ENCODE peak calls at places on chromosomes 1 and 21, in five cellular contexts. E is adrenal gland; C is iPS DF 6.9; V is CD4-positive, alpha-beta memory T cell; Y is H9. J is an unnamed sample.

GRCh38 chr1:8097908-8098307 is 71.8 kb upstream of the ERRFI1 start:
- DNase-seq in Y (no peak), E (no peak), V (no peak), C (no peak), J (no peak)

GRCh38 chr1:183097438-183098051 is 74.3 kb downstream of the LAMC1 start:
- DNase-seq in E (no peak), Y (no peak), C (no peak), V (no peak), J (peak; percentile 26)

GRCh38 chr1:84598418-84598817 is 24.2 kb upstream of the CTBS start:
- DNase-seq in Y (no peak), E (no peak), C (no peak), V (no peak), J (no peak)

GRCh38 chr1:223628233-223628632 is 37.3 kb downstream of the CAPN8 start:
- DNase-seq in E (no peak), Y (peak; percentile 72), V (peak; percentile 36), C (peak; percentile 45), J (peak; percentile 75)

GRCh38 chr1:186930248-186930647 is 101.5 kb downstream of the PLA2G4A start:
- DNase-seq in C (no peak), Y (no peak), V (no peak), E (no peak), J (no peak)

GRCh38 chr1:18234790-18235242 is 127.2 kb downstream of the IGSF21 start:
- DNase-seq in C (peak; percentile 82), V (no peak), E (peak; percentile 45), Y (peak; percentile 84), J (peak; percentile 82)

GRCh38 chr1:93671090-93671743 is 10.4 kb downstream of the BCAR3 start:
- DNase-seq in Y (no peak), V (no peak), E (no peak), C (no peak), J (no peak)

GRCh38 chr1:117930484-117930883 is 945 bp downstream of the WDR3 start:
- DNase-seq in C (no peak), V (no peak), E (no peak), Y (no peak), J (peak; percentile 4)

GRCh38 chr1:43388021-43388575 is 1.5 kb downstream of the MED8 start:
- DNase-seq in V (no peak), Y (no peak), E (no peak), C (no peak), J (no peak)

GRCh38 chr21:38129711-38130110 is 127.1 kb upstream of the KCNJ15 start:
- DNase-seq in C (no peak), V (no peak), Y (no peak), E (no peak), J (no peak)

GRCh38 chr1:5367306-5367705 is 624.9 kb downstream of the NPHP4 start:
- DNase-seq in Y (no peak), C (no peak), E (no peak), V (no peak), J (no peak)

GRCh38 chr1:39391741-39392679 is 99.4 kb upstream of the BMP8A start:
- DNase-seq in Y (no peak), C (no peak), V (no peak), E (no peak), J (no peak)

GRCh38 chr1:35544976-35545375 is 12.2 kb downstream of the KIAA0319L start:
- DNase-seq in Y (peak; percentile 76), E (peak; percentile 69), V (peak; percentile 68), C (peak; percentile 58), J (peak; percentile 83)

GRCh38 chr1:201708085-201708512 is 120.9 kb upstream of the IPO9 start:
- DNase-seq in V (no peak), E (no peak), Y (no peak), C (no peak), J (no peak)

GRCh38 chr21:25568230-25568629 is 39.1 kb downstream of the MRPL39 start:
- DNase-seq in E (peak; percentile 20), Y (no peak), V (no peak), C (no peak), J (peak; percentile 22)

GRCh38 chr1:23559985-23560755 is 869 bp upstream of the ID3 start:
- DNase-seq in E (no peak), Y (peak; percentile 41), C (no peak), V (no peak), J (peak; percentile 58)

GRCh38 chr21:36540700-36541099 is 60.8 kb upstream of the CLDN14 start:
- DNase-seq in Y (no peak), V (no peak), C (no peak), E (no peak), J (no peak)

GRCh38 chr1:171433451-171433850 is 51.9 kb upstream of the PRRC2C start:
- DNase-seq in C (no peak), E (no peak), V (no peak), Y (no peak), J (no peak)

GRCh38 chr1:209409786-209410185 is 173.7 kb upstream of the CAMK1G start:
- DNase-seq in Y (no peak), V (no peak), E (no peak), C (no peak), J (no peak)

GRCh38 chr1:95023399-95024050 is 49.2 kb downstream of the ALG14 start:
- DNase-seq in C (no peak), E (no peak), V (no peak), Y (no peak), J (no peak)

GRCh38 chr1:211923065-211923464 is 92.5 kb upstream of the LPGAT1 start:
- DNase-seq in Y (no peak), C (no peak), V (no peak), E (no peak), J (no peak)

GRCh38 chr1:202291961-202292712 is 49.6 kb downstream of the UBE2T start:
- DNase-seq in E (peak; percentile 34), C (no peak), V (no peak), Y (no peak), J (no peak)

GRCh38 chr1:169925505-169926482 is 32.1 kb upstream of the SCYL3 start:
- DNase-seq in Y (no peak), C (no peak), E (no peak), V (peak; percentile 48), J (peak; percentile 6)

GRCh38 chr1:246067432-246068021 is 439.6 kb downstream of the SMYD3 start:
- DNase-seq in E (no peak), V (no peak), C (no peak), Y (no peak), J (no peak)

GRCh38 chr1:223652436-223652901 is 13.0 kb downstream of the CAPN8 start:
- DNase-seq in V (no peak), E (no peak), Y (peak; percentile 41), C (no peak), J (peak; percentile 47)

GRCh38 chr1:184025242-184025675 is 12.3 kb downstream of the COLGALT2 start:
- DNase-seq in E (no peak), C (no peak), V (no peak), Y (no peak), J (peak; percentile 64)

GRCh38 chr1:57222307-57222706 is 201.6 kb downstream of the DAB1 start:
- DNase-seq in Y (no peak), V (no peak), E (no peak), C (no peak), J (no peak)

GRCh38 chr1:79797487-79797886 is 791.0 kb upstream of the ADGRL4 start:
- DNase-seq in V (no peak), Y (no peak), E (no peak), C (no peak), J (no peak)

GRCh38 chr1:240611619-240612490 is at the start of gene GREM2:
- DNase-seq in Y (peak; percentile 74), V (peak; percentile 50), C (no peak), E (peak; percentile 26), J (peak; percentile 85)

GRCh38 chr21:29604096-29604495 is 305.4 kb downstream of the BACH1 start:
- DNase-seq in E (no peak), Y (no peak), C (no peak), V (no peak), J (no peak)

GRCh38 chr1:217048104-217048707 is 325.0 kb upstream of the ESRRG start:
- DNase-seq in E (no peak), Y (peak; percentile 80), V (no peak), C (peak; percentile 60), J (peak; percentile 42)

GRCh38 chr1:217052196-217052595 is 329.0 kb upstream of the ESRRG start:
- DNase-seq in Y (no peak), V (no peak), E (no peak), C (no peak), J (no peak)

GRCh38 chr1:217053666-217054065 is 330.4 kb upstream of the ESRRG start:
- DNase-seq in V (no peak), E (no peak), C (no peak), Y (no peak), J (peak; percentile 50)

DNA sequence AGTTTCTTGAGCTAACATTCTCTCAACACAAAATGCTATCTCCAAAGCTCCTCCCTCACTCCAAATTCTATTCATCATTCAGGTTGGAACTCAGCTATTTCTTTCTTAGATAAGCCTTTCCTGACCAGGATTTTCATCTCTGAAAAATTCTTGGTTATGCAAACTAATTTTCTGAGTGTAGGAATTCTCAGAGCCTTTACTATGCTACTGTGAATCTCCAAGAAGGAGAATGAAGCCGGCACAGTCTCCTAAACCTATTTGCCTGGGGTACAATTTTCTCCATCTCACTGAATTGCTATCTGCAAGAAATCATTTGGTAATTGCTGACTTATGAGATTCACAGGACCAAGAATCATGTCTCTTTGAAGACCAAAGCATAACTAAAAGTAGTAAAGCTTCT is 325.9 kb upstream of the ESRRG start:
- DNase-seq in E (no peak), V (no peak), Y (no peak), C (no peak), J (no peak)
- H3K27ac ChIP-seq in E (no peak overlapping the region), V (no peak overlapping the region), Y (no peak overlapping the region), C (no peak overlapping the region), J (no peak overlapping the region)

GRCh38 chr1:78071696-78072095 is 25.9 kb downstream of the GIPC2 start:
- DNase-seq in V (no peak), E (no peak), C (no peak), Y (no peak), J (no peak)
- H3K27ac ChIP-seq in V (no peak overlapping the region), E (no peak overlapping the region), C (no peak overlapping the region), Y (no peak overlapping the region), J (no peak overlapping the region)

GRCh38 chr1:52423055-52423454 is 18.7 kb downstream of the PRPF38A start:
- DNase-seq in C (no peak), V (no peak), Y (no peak), E (no peak), J (no peak)
- H3K27ac ChIP-seq in C (no peak overlapping the region), V (no peak overlapping the region), Y (no peak overlapping the region), E (no peak overlapping the region), J (no peak overlapping the region)

GRCh38 chr1:204812842-204813241 is 57.8 kb upstream of the NFASC start:
- DNase-seq in C (no peak), E (no peak), V (no peak), Y (no peak), J (no peak)

GRCh38 chr1:204817341-204817740 is 53.3 kb upstream of the NFASC start:
- DNase-seq in Y (no peak), V (no peak), E (no peak), C (no peak), J (no peak)

GRCh38 chr1:204814146-204814884 is 56.3 kb upstream of the NFASC start:
- DNase-seq in V (no peak), E (no peak), Y (no peak), C (no peak), J (no peak)

GRCh38 chr1:204809488-204809887 is 61.2 kb upstream of the NFASC start:
- DNase-seq in Y (no peak), V (no peak), C (no peak), E (no peak), J (no peak)

DNA sequence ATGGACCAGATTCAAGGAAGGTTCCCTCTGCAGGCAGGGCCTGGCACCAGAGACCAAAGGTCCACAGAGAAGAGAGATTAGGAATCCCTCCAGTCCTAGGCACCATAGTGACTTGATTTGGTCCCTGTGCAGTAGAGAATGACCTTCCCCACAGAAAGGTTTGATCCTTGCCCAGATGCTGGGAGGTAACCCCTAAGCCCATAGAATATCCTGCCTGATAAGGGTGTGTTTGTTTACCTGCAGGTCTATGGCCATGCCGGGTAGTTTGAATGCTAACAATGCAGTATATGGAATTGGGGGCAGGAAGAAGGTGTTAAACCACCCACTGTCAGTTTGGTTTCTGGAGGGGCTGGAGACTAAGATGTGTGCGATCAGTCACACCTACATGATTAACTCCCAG is 57.1 kb upstream of the NFASC start:
- DNase-seq in E (no peak), Y (no peak), V (no peak), C (no peak), J (no peak)
- H3K27ac ChIP-seq in E (no peak overlapping the region), Y (no peak overlapping the region), V (no peak overlapping the region), C (no peak overlapping the region), J (no peak overlapping the region)